ENCODE peak calls at places on chromosome 12, in eight cellular contexts. G, H, Z, X, O, C, P and A are unnamed samples.

GRCh38 chr12:75271576-75271975 is 58.5 kb downstream of the CAPS2 start:
- DNase-seq in C (peak; percentile 4), G (no peak), Z (no peak), P (no peak), O (no peak), H (no peak), X (no peak), A (no peak)

GRCh38 chr12:66596189-66596588 is 82.7 kb downstream of the GRIP1 start:
- DNase-seq in X (no peak), P (peak; percentile 75), Z (no peak), O (peak; percentile 32), C (no peak), G (no peak), H (no peak), A (no peak)

GRCh38 chr12:88559772-88560171 is 20.5 kb downstream of the KITLG start:
- DNase-seq in Z (no peak), G (no peak), C (no peak), X (no peak), P (no peak), O (peak; percentile 66), H (no peak), A (no peak)

GRCh38 chr12:24135158-24135850 is 185.8 kb upstream of the SOX5 start:
- DNase-seq in P (no peak), H (no peak), X (no peak), Z (no peak), G (peak; percentile 13), O (no peak), C (no peak), A (no peak)

GRCh38 chr12:75564398-75564797 is 53.0 kb upstream of the KRR1 start:
- DNase-seq in G (no peak), X (no peak), P (no peak), H (no peak), Z (no peak), O (no peak), C (no peak), A (no peak)

GRCh38 chr12:76030378-76031080 is 1.0 kb downstream of the PHLDA1 start:
- DNase-seq in H (peak; percentile 25), O (no peak), C (peak; percentile 46), Z (peak; percentile 57), X (no peak), P (no peak), G (peak; percentile 25), A (peak; percentile 57)

GRCh38 chr12:22981711-22982110 is 356.7 kb downstream of the ETNK1 start:
- DNase-seq in G (peak; percentile 40), P (no peak), X (no peak), O (peak; percentile 15), Z (no peak), C (peak; percentile 27), H (peak; percentile 24), A (no peak)

GRCh38 chr12:116879509-116880212 is 1.6 kb downstream of the HRK start:
- DNase-seq in C (peak; percentile 42), X (no peak), Z (no peak), G (no peak), H (no peak), P (no peak), O (no peak), A (no peak)

GRCh38 chr12:122354958-122355641 is 67.4 kb downstream of the CLIP1 start:
- DNase-seq in O (no peak), H (no peak), P (no peak), C (no peak), X (no peak), G (no peak), Z (no peak), A (no peak)

GRCh38 chr12:88753707-88754106 is 173.4 kb upstream of the KITLG start:
- DNase-seq in X (no peak), Z (no peak), C (no peak), H (no peak), O (no peak), G (no peak), P (no peak), A (no peak)

GRCh38 chr12:122130150-122130549 is 43.9 kb downstream of the IL31 start:
- DNase-seq in P (peak; percentile 84), C (no peak), O (peak; percentile 55), X (peak; percentile 28), Z (no peak), G (no peak), H (no peak), A (no peak)

GRCh38 chr12:3752741-3753486 is at the start of gene CRACR2A:
- DNase-seq in O (no peak), P (no peak), C (peak; percentile 91), G (peak; percentile 83), H (peak; percentile 59), X (peak; percentile 32), Z (peak; percentile 90), A (peak; percentile 86)

GRCh38 chr12:45388545-45388944 is 172.7 kb downstream of the ANO6 start:
- DNase-seq in X (peak; percentile 6), G (peak; percentile 40), P (peak; percentile 60), H (peak; percentile 64), O (peak; percentile 16), C (peak; percentile 69), Z (peak; percentile 19), A (no peak)

GRCh38 chr12:87439990-87440827 is 589.0 kb downstream of the C12orf50 start:
- DNase-seq in P (peak; percentile 95), H (peak; percentile 14), X (peak; percentile 84), C (no peak), O (peak; percentile 98), G (peak; percentile 65), Z (no peak), A (no peak)

GRCh38 chr12:100716658-100716948 is 78.0 kb upstream of the ANO4 start:
- DNase-seq in O (no peak), G (peak; percentile 18), X (no peak), P (no peak), C (peak; percentile 74), H (no peak), Z (no peak), A (no peak)

GRCh38 chr12:128367961-128368360 is 101.0 kb downstream of the TMEM132C start:
- DNase-seq in O (no peak), Z (no peak), P (no peak), G (no peak), H (no peak), C (no peak), X (no peak), A (no peak)

DNA sequence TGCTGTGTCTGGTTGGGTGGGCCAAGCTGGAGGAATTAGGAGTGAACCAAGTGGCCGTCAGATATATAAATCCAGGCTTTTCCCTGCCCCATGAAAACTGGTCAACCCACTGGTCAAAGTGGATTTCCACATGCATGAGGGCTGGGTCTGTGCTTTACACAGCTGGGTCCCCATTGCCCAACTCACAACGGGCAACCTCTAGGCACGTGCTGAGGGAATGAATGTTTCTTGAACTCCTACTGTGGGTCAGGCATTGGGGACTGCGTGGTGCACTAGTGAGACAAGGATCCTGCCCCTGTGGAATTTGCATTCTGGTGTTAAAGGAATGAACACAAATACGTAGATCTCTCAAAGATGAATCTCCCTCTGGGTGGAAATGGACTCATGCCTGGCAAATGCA is 7.5 kb upstream of the AACS start:
- DNase-seq in H (no peak), C (no peak), X (no peak), G (no peak), O (no peak), Z (no peak), P (no peak), A (no peak)
- TF ChIP-seq CTCF in H (no peak), C (no peak), X (no peak), G (no peak), O (no peak), Z (no peak), P (no peak), A (no peak)

DNA sequence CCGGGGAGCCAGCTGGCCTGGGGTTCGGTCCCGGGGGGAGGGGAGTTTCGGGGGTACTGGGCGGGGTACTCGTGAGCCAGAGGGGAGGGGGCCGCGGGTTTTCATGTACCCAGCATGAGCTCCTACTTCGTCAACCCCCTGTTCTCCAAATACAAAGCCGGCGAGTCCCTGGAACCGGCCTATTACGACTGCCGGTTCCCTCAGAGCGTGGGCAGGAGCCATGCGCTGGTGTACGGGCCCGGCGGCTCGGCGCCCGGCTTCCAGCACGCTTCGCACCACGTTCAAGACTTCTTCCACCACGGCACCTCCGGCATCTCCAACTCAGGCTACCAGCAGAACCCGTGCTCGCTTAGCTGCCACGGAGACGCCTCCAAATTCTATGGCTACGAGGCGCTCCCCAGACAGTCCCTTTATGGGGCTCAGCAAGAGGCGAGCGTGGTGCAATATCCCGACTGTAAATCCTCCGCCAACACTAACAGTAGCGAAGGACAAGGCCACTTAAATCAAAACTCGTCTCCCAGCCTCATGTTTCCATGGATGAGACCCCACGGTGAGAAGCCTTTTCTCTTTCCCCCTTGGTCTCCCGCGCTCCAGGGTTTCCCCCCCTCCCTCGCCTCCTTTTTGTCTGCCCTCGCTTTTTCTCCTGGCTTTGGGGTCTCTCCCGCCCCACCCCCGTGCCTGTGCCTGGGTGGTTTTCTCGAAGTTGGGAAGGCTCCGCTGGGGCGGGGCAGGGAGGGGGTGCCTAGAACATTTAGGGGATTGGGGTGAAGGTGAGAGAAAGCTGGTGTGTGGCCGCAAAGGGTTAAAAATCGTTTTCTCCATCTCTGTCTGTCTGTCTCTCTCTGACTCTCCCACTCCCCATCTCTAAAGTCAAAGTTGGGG is 627 bp downstream of the HOXC8 start:
- DNase-seq in C (no peak), X (no peak), O (peak; percentile 44), G (peak; percentile 54), Z (no peak), P (peak; percentile 46), H (peak; percentile 72), A (no peak)
- TF ChIP-seq EZH2 in C (peak; percentile 99), X (no peak), O (no peak), G (peak; percentile 92), Z (no peak), P (no peak), H (no peak), A (peak; percentile 96)

DNA sequence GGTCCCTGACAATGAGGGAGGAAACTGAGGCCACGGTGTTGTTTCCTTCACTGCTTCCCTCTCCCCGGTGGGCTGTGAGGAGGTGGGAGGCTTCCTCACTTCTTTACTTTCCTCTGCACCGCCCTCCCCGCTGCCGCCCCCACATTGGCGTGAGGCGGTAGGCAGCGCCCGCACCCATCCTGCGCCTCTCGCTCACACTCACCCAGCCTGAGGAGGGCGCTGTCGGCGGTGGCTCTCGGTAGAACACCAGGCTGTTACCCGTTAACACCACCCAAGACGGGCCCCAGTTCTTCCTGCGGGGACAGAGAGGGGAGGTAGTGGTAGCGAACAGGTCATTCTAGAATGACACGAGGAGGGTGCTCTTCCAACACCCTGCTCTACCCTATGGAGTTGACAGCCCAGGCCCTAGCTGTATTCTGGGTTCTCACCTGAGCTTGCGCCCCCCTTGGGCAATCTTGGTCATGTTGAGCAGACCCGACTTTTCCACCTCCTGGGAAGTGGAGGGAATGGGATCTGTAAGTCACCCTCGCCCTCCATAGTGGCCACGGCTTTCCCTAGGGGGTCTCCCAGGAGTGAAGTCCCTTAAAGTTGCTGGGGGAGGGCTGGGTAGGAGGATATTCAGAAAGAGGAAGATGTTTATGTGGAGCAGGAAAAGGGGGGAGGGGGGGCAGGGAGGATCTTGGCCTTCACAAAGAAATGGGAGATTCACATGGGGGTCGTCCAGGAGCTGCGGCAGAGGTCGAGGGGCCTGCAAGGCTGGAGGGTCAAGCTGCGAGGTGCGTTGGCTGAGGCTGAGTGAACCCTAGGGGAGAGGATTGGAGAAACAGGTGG is 3.3 kb downstream of the ARHGAP9 start:
- DNase-seq in C (peak; percentile 79), G (no peak), H (no peak), X (no peak), P (no peak), O (no peak), Z (peak; percentile 38), A (no peak)
- TF ChIP-seq CTCF in C (peak; percentile 89), G (no peak), H (peak; percentile 47), X (peak; percentile 4), P (peak; percentile 16), O (peak; percentile 20), Z (peak; percentile 36), A (no peak)

DNA sequence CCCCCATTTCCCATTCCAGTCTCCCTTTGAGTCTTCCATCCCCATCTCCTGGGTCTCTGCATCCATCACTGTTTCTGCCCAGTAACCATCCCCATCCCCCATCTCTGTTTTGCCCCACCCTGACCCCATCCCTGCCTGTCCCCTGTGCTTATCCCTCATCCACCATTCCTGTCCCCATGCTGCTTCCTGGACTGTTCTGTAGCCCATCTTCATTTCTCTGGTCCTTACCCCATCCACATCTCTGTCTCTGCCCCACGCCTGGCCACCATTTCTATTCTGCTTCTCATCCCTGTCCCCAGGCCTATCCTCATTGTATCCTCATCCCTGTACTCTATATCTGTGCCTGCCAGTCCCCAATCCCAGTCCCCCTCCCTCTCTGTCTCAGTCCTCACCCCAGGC is 4.2 kb downstream of the NXPH4 start:
- DNase-seq in O (no peak), P (no peak), Z (no peak), H (no peak), X (no peak), G (no peak), C (no peak), A (no peak)
- TF ChIP-seq EZH2 in O (no peak), P (no peak), Z (no peak), H (no peak), X (no peak), G (no peak), C (peak; percentile 86), A (peak; percentile 15)